ENCODE peak calls at places on chromosomes 3 and 15, in four cellular contexts. One of them, this sample, is unnamed.

GRCh38 chr15:52520421-52520820 is 8.3 kb downstream of the MYO5A start:
- DNase-seq in K562: no peak
- DNase-seq in A549: no peak
- DNase-seq in HepG2: no peak
- DNase-seq in this sample: no peak

GRCh38 chr3:114660124-114660523 is 366.3 kb downstream of the TIGIT start:
- DNase-seq in A549: no peak
- DNase-seq in K562: no peak
- DNase-seq in HepG2: no peak
- DNase-seq in this sample: no peak

GRCh38 chr3:10520118-10520517 is 14.7 kb upstream of the ATP2B2 start:
- DNase-seq in K562: no peak
- DNase-seq in A549: no peak
- DNase-seq in HepG2: no peak
- DNase-seq in this sample: no peak

GRCh38 chr3:49606427-49606826 is 52.1 kb downstream of the BSN start:
- DNase-seq in HepG2: no peak
- DNase-seq in K562: no peak
- DNase-seq in A549: no peak
- DNase-seq in this sample: no peak

GRCh38 chr3:106629215-106629832 is 747.9 kb upstream of the CCDC54 start:
- DNase-seq in K562: no peak
- DNase-seq in HepG2: no peak
- DNase-seq in A549: no peak
- DNase-seq in this sample: no peak

GRCh38 chr3:70871909-70872656 is 559.6 kb upstream of the MDFIC2 start:
- DNase-seq in A549: no peak
- DNase-seq in K562: no peak
- DNase-seq in HepG2: no peak
- DNase-seq in this sample: no peak

GRCh38 chr3:171806200-171807128 is 3.8 kb downstream of the PLD1 start:
- DNase-seq in HepG2: peak; percentile 95
- DNase-seq in A549: peak; percentile 36
- DNase-seq in K562: peak; percentile 74
- DNase-seq in this sample: no peak

GRCh38 chr15:42427429-42428223 is 63.3 kb downstream of the ZNF106 start:
- DNase-seq in HepG2: no peak
- DNase-seq in A549: no peak
- DNase-seq in K562: no peak
- DNase-seq in this sample: no peak

GRCh38 chr3:32685604-32686185 is 707 bp downstream of the CNOT10 start:
- DNase-seq in A549: peak; percentile 28
- DNase-seq in HepG2: peak; percentile 9
- DNase-seq in K562: no peak
- DNase-seq in this sample: no peak

DNA sequence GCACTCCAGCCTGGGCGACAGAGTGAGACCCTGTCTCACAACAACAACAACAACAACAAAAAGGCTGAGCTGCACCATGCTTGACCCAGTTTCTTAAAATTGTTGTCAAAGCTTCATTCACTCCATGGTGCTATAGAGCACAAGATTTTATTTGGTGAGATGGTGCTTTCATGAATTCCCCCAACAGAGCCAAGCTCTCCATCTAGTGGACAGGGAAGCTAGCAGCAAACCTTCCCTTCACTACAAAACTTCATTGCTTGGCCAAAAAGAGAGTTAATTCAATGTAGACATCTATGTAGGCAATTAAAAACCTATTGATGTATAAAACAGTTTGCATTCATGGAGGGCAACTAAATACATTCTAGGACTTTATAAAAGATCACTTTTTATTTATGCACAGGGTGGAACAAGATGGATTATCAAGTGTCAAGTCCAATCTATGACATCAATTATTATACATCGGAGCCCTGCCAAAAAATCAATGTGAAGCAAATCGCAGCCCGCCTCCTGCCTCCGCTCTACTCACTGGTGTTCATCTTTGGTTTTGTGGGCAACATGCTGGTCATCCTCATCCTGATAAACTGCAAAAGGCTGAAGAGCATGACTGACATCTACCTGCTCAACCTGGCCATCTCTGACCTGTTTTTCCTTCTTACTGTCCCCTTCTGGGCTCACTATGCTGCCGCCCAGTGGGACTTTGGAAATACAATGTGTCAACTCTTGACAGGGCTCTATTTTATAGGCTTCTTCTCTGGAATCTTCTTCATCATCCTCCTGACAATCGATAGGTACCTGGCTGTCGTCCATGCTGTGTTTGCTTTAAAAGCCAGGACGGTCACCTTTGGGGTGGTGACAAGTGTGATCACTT is 2.0 kb downstream of the CCR5 start:
- DNase-seq in A549: no peak
- DNase-seq in HepG2: no peak
- DNase-seq in K562: no peak
- DNase-seq in this sample: no peak
- TF ChIP-seq HMGXB4 in A549: no peak
- TF ChIP-seq HMGXB4 in HepG2: no peak
- TF ChIP-seq HMGXB4 in K562: no peak
- TF ChIP-seq HMGXB4 in this sample: no peak

DNA sequence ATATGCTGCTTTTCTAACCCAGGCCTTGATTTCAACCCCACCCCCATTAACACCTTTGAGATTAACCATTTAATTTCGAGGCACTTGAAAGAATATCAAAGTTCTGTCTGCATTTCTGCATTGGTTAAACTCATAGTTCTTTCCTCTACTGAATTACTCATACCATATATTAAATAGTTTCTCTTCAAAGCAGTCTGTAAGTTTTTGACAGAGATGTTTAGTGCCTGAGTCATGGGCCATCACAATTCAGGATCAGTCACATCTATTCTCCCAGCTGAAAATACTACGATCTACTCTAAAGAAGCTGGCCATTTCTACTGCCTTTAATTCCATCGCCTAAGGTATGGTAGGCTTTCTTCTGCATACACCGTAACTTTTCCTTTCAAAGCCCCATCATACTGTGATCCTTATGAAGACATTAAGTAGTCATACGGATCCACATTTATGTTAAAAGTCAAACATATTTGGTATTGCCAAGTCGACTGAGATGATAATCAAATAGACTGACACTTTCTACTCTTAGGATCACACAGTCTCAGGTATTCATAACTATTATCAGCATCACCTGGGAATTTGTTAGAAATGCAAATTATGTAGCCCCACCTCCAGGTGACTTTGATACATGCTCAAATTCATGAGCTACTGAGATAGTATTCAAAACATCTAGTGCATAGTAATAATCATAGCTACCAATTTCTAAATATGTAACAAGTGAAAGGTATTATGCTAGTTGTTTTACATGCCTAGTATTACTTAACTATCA is 489.4 kb upstream of the IL12A start:
- DNase-seq in K562: no peak
- DNase-seq in HepG2: no peak
- DNase-seq in A549: no peak
- DNase-seq in this sample: no peak
- TF ChIP-seq HMGXB4 in K562: no peak
- TF ChIP-seq HMGXB4 in HepG2: no peak
- TF ChIP-seq HMGXB4 in A549: no peak
- TF ChIP-seq HMGXB4 in this sample: no peak

GRCh38 chr15:63331456-63331855 is 50.2 kb downstream of the CA12 start:
- DNase-seq in K562: peak; percentile 35
- DNase-seq in A549: no peak
- DNase-seq in HepG2: no peak
- DNase-seq in this sample: no peak

GRCh38 chr15:63329567-63330350 is 51.9 kb downstream of the CA12 start:
- DNase-seq in HepG2: no peak
- DNase-seq in A549: no peak
- DNase-seq in K562: no peak
- DNase-seq in this sample: no peak

GRCh38 chr15:63323798-63324651 is 46.6 kb downstream of the APH1B start:
- DNase-seq in K562: no peak
- DNase-seq in A549: no peak
- DNase-seq in HepG2: peak; percentile 3
- DNase-seq in this sample: no peak

GRCh38 chr15:63324770-63325169 is 47.4 kb downstream of the APH1B start:
- DNase-seq in HepG2: no peak
- DNase-seq in A549: no peak
- DNase-seq in K562: no peak
- DNase-seq in this sample: no peak

DNA sequence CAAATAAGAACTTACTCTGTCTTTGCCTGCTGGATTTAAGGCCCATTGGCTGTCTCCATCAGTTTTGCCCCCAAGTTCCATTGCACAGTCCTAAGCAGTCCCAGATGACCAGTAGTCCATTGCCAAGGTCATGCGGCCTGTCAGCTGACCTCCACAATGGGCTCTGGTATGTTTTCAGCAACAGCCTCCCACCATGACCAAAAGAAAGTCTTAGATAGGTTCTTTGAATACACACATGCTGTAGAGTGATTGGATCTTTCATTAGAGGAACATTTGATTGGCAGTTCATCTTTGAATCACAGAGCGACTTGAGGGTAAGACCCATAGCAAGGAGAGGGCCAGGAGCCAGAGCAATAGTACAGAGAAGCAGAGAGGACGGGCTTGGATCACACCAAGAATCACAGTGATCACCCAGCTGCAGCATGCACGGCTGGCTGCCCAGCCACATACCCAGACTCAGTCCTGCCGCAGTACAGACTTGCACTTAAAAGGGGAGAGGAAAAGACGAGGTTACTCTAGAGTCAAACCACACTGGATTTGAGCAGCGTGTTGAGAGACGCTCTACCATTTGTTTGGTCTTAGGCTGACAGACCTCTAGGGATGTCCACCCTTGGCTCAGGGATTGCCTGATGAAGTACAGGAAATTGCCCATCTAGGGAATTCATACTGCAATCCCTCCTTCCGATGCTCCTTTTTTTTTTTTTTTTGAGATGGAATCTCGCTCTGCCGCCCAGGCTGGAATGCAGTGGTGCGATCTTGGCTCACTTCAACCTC is 50.4 kb downstream of the APH1B start:
- DNase-seq in K562: no peak
- DNase-seq in A549: no peak
- DNase-seq in HepG2: no peak
- DNase-seq in this sample: no peak
- TF ChIP-seq HMGXB4 in K562: no peak
- TF ChIP-seq HMGXB4 in A549: no peak
- TF ChIP-seq HMGXB4 in HepG2: no peak
- TF ChIP-seq HMGXB4 in this sample: no peak

GRCh38 chr15:91853501-91853967 is at the start of gene SLCO3A1:
- DNase-seq in A549: peak; percentile 66
- DNase-seq in K562: no peak
- DNase-seq in HepG2: no peak
- DNase-seq in this sample: peak; percentile 69
- TF ChIP-seq HMGXB4 in A549: no peak
- TF ChIP-seq HMGXB4 in K562: no peak
- TF ChIP-seq HMGXB4 in HepG2: no peak
- TF ChIP-seq HMGXB4 in this sample: no peak

GRCh38 chr3:46578973-46579755 is 13.1 kb upstream of the LRRC2 start:
- DNase-seq in HepG2: peak; percentile 93
- DNase-seq in A549: no peak
- DNase-seq in K562: peak; percentile 9
- DNase-seq in this sample: no peak
- TF ChIP-seq HMGXB4 in HepG2: no peak
- TF ChIP-seq HMGXB4 in A549: no peak
- TF ChIP-seq HMGXB4 in K562: no peak
- TF ChIP-seq HMGXB4 in this sample: no peak

DNA sequence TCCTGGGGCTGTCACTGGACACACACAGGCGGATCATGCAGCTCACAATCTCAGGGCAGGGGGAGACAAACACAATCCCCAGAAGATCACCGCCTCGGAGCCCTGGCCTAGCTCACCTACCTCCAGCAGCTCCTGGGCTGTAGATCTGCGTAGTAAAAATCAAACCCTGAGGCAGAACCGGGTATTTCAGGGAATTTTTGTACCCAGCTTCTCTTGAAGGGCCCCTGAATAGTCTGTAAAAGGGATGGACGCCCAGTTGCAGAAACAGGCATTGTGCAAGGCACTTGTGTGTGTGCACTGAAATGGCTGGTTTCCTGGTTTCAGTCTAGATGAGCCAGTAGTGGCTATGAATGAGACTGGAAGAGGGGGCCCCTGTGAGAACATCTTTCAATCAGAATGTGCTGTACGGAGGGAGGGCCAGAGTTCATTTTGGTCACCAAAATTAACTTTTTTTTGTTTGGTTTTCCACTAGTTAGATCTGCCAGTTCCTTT is 54.9 kb upstream of the RPL32 start:
- DNase-seq in HepG2: no peak
- DNase-seq in A549: no peak
- DNase-seq in K562: peak; percentile 48
- DNase-seq in this sample: no peak
- TF ChIP-seq HMGXB4 in HepG2: no peak
- TF ChIP-seq HMGXB4 in A549: no peak
- TF ChIP-seq HMGXB4 in K562: no peak
- TF ChIP-seq HMGXB4 in this sample: no peak

GRCh38 chr15:40776537-40777141 is 6.9 kb downstream of the C15orf62 start:
- DNase-seq in A549: no peak
- DNase-seq in HepG2: no peak
- DNase-seq in K562: no peak
- DNase-seq in this sample: no peak
- TF ChIP-seq HMGXB4 in A549: no peak
- TF ChIP-seq HMGXB4 in HepG2: no peak
- TF ChIP-seq HMGXB4 in K562: no peak
- TF ChIP-seq HMGXB4 in this sample: no peak

DNA sequence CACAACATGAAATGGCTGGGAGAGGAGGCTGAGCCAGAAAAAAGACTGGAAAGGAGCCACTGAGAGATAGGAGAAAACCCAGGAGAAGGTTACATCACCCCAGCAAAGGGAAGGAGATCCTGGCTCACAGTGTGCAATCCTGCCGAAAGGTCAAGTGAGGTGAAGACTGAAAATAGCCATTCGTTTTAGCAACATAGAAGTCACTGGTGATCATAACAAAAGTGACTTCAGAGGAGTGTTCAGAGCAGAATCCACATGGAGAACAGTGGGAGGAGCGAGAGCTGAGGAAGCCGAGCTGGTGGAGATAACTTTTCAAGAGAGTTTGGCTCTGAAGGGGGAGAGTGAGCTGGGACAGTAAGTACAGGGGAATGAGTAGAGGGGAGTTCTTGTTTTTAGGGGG is 5.4 kb upstream of the HEG1 start:
- DNase-seq in A549: no peak
- DNase-seq in HepG2: no peak
- DNase-seq in K562: no peak
- DNase-seq in this sample: no peak
- TF ChIP-seq HMGXB4 in A549: no peak
- TF ChIP-seq HMGXB4 in HepG2: no peak
- TF ChIP-seq HMGXB4 in K562: no peak
- TF ChIP-seq HMGXB4 in this sample: no peak